ENCODE peak calls at places on chromosomes 13 and 19, in six cellular contexts. One of them, this sample, is unnamed. For H3K36me3, the result is how much of the 10 kb centered on the place peaks cover.

GRCh38 chr13:40254394-40254793 is 412.0 kb downstream of the FOXO1 start:
- DNase-seq in psoas muscle: no peak
- DNase-seq in PC-3: no peak
- DNase-seq in endodermal cell: no peak
- DNase-seq in heart left ventricle: no peak
- DNase-seq in HCT116: no peak
- DNase-seq in this sample: no peak

GRCh38 chr19:29861575-29861974 is 49.8 kb downstream of the CCNE1 start:
- DNase-seq in PC-3: no peak
- DNase-seq in psoas muscle: no peak
- DNase-seq in heart left ventricle: no peak
- DNase-seq in HCT116: no peak
- DNase-seq in endodermal cell: no peak
- DNase-seq in this sample: no peak

GRCh38 chr19:36257512-36257876 is 42.6 kb downstream of the ZNF146 start:
- DNase-seq in PC-3: no peak
- DNase-seq in heart left ventricle: peak
- DNase-seq in endodermal cell: no peak
- DNase-seq in HCT116: no peak
- DNase-seq in psoas muscle: peak
- DNase-seq in this sample: peak

GRCh38 chr19:11205939-11206570 is 8.7 kb upstream of the KANK2 start:
- DNase-seq in PC-3: no peak
- DNase-seq in HCT116: no peak
- DNase-seq in heart left ventricle: no peak
- DNase-seq in psoas muscle: no peak
- DNase-seq in endodermal cell: no peak
- DNase-seq in this sample: no peak

GRCh38 chr19:10402441-10403038 is 802 bp downstream of the CDC37 start:
- DNase-seq in endodermal cell: peak
- DNase-seq in heart left ventricle: peak
- DNase-seq in PC-3: peak
- DNase-seq in psoas muscle: peak
- DNase-seq in HCT116: no peak
- DNase-seq in this sample: peak

GRCh38 chr19:14375055-14375581 is 6.1 kb upstream of the ADGRE5 start:
- DNase-seq in endodermal cell: no peak
- DNase-seq in PC-3: no peak
- DNase-seq in psoas muscle: peak
- DNase-seq in HCT116: no peak
- DNase-seq in heart left ventricle: peak
- DNase-seq in this sample: peak

GRCh38 chr13:36395280-36395679 is 37.0 kb upstream of the CCNA1 start:
- DNase-seq in HCT116: no peak
- DNase-seq in PC-3: peak
- DNase-seq in heart left ventricle: no peak
- DNase-seq in psoas muscle: no peak
- DNase-seq in endodermal cell: no peak
- DNase-seq in this sample: no peak

GRCh38 chr13:94247890-94248289 is 231.6 kb downstream of the DCT start:
- DNase-seq in endodermal cell: no peak
- DNase-seq in PC-3: no peak
- DNase-seq in heart left ventricle: no peak
- DNase-seq in HCT116: no peak
- DNase-seq in psoas muscle: no peak
- DNase-seq in this sample: no peak

GRCh38 chr19:37692956-37693660 is 26.5 kb downstream of the ZNF607 start:
- DNase-seq in psoas muscle: no peak
- DNase-seq in PC-3: no peak
- DNase-seq in heart left ventricle: no peak
- DNase-seq in endodermal cell: no peak
- DNase-seq in HCT116: no peak
- DNase-seq in this sample: no peak

GRCh38 chr13:82088781-82089180 is 1747.9 kb upstream of the SPRY2 start:
- DNase-seq in heart left ventricle: no peak
- DNase-seq in PC-3: no peak
- DNase-seq in endodermal cell: no peak
- DNase-seq in HCT116: no peak
- DNase-seq in psoas muscle: no peak
- DNase-seq in this sample: no peak

GRCh38 chr19:33604651-33605050 is 17.1 kb upstream of the CHST8 start:
- DNase-seq in HCT116: no peak
- DNase-seq in endodermal cell: no peak
- DNase-seq in psoas muscle: no peak
- DNase-seq in PC-3: no peak
- DNase-seq in heart left ventricle: no peak
- DNase-seq in this sample: no peak

GRCh38 chr19:19628499-19629134 is 597 bp upstream of the LPAR2 start:
- DNase-seq in heart left ventricle: no peak
- DNase-seq in psoas muscle: no peak
- DNase-seq in PC-3: peak
- DNase-seq in endodermal cell: peak
- DNase-seq in HCT116: peak
- DNase-seq in this sample: no peak

GRCh38 chr13:24491853-24492252 is 20.7 kb downstream of the PARP4 start:
- DNase-seq in HCT116: no peak
- DNase-seq in heart left ventricle: no peak
- DNase-seq in endodermal cell: no peak
- DNase-seq in psoas muscle: no peak
- DNase-seq in PC-3: no peak
- DNase-seq in this sample: no peak

GRCh38 chr13:24497742-24498141 is 14.8 kb downstream of the PARP4 start:
- DNase-seq in HCT116: no peak
- DNase-seq in psoas muscle: no peak
- DNase-seq in endodermal cell: no peak
- DNase-seq in heart left ventricle: no peak
- DNase-seq in PC-3: no peak
- DNase-seq in this sample: no peak

GRCh38 chr13:24489721-24490120 is 22.9 kb downstream of the PARP4 start:
- DNase-seq in heart left ventricle: no peak
- DNase-seq in psoas muscle: no peak
- DNase-seq in HCT116: no peak
- DNase-seq in PC-3: no peak
- DNase-seq in endodermal cell: no peak
- DNase-seq in this sample: no peak

GRCh38 chr13:24493356-24493755 is 19.2 kb downstream of the PARP4 start:
- DNase-seq in heart left ventricle: no peak
- DNase-seq in HCT116: no peak
- DNase-seq in endodermal cell: no peak
- DNase-seq in psoas muscle: no peak
- DNase-seq in PC-3: no peak
- DNase-seq in this sample: no peak

GRCh38 chr13:24495151-24495729 is 17.3 kb downstream of the PARP4 start:
- DNase-seq in PC-3: peak
- DNase-seq in psoas muscle: no peak
- DNase-seq in HCT116: no peak
- DNase-seq in endodermal cell: no peak
- DNase-seq in heart left ventricle: no peak
- DNase-seq in this sample: no peak
- H3K36me3 ChIP-seq in PC-3: half or more
- H3K36me3 ChIP-seq in psoas muscle: under half
- H3K36me3 ChIP-seq in HCT116: half or more
- H3K36me3 ChIP-seq in endodermal cell: half or more
- H3K36me3 ChIP-seq in heart left ventricle: half or more
- H3K36me3 ChIP-seq in this sample: half or more

DNA sequence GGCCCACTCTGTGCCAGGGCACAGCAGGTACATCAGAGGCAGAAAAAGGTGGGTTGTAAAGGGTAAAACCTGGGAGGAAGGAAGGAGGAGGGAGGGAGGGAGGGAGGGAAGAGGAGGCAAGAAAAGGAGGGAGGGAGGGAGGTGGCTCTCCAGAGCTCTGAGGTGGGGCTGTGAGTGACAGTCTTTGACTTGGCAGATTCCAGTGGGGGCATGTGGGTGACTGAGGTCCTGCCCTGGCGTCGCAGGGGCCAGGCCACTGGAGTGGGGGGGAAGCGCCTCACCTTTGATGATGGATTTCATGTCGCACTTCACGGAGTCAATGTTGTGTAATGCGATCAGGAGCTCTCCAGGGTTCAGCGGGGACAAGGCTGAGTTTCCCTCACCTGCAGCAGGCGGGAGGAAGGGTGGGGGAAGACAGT is 6.0 kb upstream of the RSPH6A start:
- DNase-seq in endodermal cell: peak
- DNase-seq in PC-3: no peak
- DNase-seq in psoas muscle: no peak
- DNase-seq in HCT116: no peak
- DNase-seq in heart left ventricle: peak
- DNase-seq in this sample: no peak
- H3K36me3 ChIP-seq in endodermal cell: half or more
- H3K36me3 ChIP-seq in PC-3: under half
- H3K36me3 ChIP-seq in psoas muscle: under half
- H3K36me3 ChIP-seq in HCT116: under half
- H3K36me3 ChIP-seq in heart left ventricle: half or more
- H3K36me3 ChIP-seq in this sample: half or more

GRCh38 chr19:56601375-56601774 is 6.3 kb downstream of the ZNF71 start:
- DNase-seq in psoas muscle: no peak
- DNase-seq in PC-3: peak
- DNase-seq in endodermal cell: no peak
- DNase-seq in heart left ventricle: no peak
- DNase-seq in HCT116: no peak
- DNase-seq in this sample: no peak

GRCh38 chr19:56608274-56608964 is 13.3 kb downstream of the ZNF71 start:
- DNase-seq in endodermal cell: no peak
- DNase-seq in psoas muscle: no peak
- DNase-seq in PC-3: no peak
- DNase-seq in HCT116: no peak
- DNase-seq in heart left ventricle: no peak
- DNase-seq in this sample: no peak

GRCh38 chr19:56603829-56604228 is 8.7 kb downstream of the ZNF71 start:
- DNase-seq in endodermal cell: no peak
- DNase-seq in HCT116: no peak
- DNase-seq in heart left ventricle: peak
- DNase-seq in psoas muscle: no peak
- DNase-seq in PC-3: no peak
- DNase-seq in this sample: no peak
- H3K36me3 ChIP-seq in endodermal cell: under half
- H3K36me3 ChIP-seq in HCT116: under half
- H3K36me3 ChIP-seq in heart left ventricle: under half
- H3K36me3 ChIP-seq in psoas muscle: under half
- H3K36me3 ChIP-seq in PC-3: half or more
- H3K36me3 ChIP-seq in this sample: half or more

GRCh38 chr19:41904118-41904870 is 21.3 kb downstream of the ARHGEF1 start:
- DNase-seq in HCT116: no peak
- DNase-seq in heart left ventricle: no peak
- DNase-seq in psoas muscle: no peak
- DNase-seq in endodermal cell: no peak
- DNase-seq in PC-3: peak
- DNase-seq in this sample: no peak
- H3K36me3 ChIP-seq in HCT116: under half
- H3K36me3 ChIP-seq in heart left ventricle: half or more
- H3K36me3 ChIP-seq in psoas muscle: under half
- H3K36me3 ChIP-seq in endodermal cell: under half
- H3K36me3 ChIP-seq in PC-3: under half
- H3K36me3 ChIP-seq in this sample: half or more

DNA sequence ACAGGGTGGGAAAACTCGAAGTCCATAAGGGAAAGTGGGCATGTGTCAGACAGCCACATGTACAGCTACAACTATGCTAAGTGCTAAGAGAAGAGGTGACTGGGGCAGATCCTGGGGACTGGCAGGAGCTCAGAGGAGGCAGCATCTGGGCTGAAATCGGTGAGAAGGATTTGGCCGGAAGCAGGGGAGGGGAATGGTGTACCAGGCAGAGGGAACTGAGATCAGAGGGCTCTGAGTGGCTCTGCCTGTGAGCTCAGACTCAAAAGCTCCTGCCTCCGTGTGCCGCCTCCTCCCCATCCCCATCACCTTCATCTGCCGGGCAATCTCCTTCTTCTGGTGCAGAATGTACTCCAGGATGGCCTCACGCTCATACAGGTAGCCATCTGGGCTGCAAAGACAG is 21.8 kb downstream of the NOSIP start:
- DNase-seq in endodermal cell: no peak
- DNase-seq in PC-3: no peak
- DNase-seq in psoas muscle: no peak
- DNase-seq in heart left ventricle: no peak
- DNase-seq in HCT116: no peak
- DNase-seq in this sample: no peak
- H3K36me3 ChIP-seq in endodermal cell: under half
- H3K36me3 ChIP-seq in PC-3: under half
- H3K36me3 ChIP-seq in psoas muscle: under half
- H3K36me3 ChIP-seq in heart left ventricle: half or more
- H3K36me3 ChIP-seq in HCT116: under half
- H3K36me3 ChIP-seq in this sample: half or more